ENCODE peak calls at places on chromosomes 4 and X, in six cellular contexts. U is transverse colon, J is ovary, Z is heart left ventricle, Q is A549, M is body of pancreas. F is an unnamed sample.
A peak's percentile ranks its signal among the peaks of the same experiment; 100 is the strongest.

GRCh38 chrX:134718329-134719317 is 60.4 kb upstream of the PLAC1 start:
- DNase-seq in J (no peak), U (no peak), Z (peak; percentile 45), Q (peak; percentile 80), M (peak; percentile 51), F (peak; percentile 60)

GRCh38 chr4:152265149-152265621 is 270.7 kb downstream of the FBXW7 start:
- DNase-seq in Z (no peak), M (no peak), U (no peak), J (no peak), Q (peak; percentile 21), F (no peak)

GRCh38 chr4:152054731-152055130 is 293.9 kb upstream of the GATB start:
- DNase-seq in Z (no peak), J (no peak), Q (no peak), M (no peak), U (no peak), F (no peak)

GRCh38 chr4:23923840-23924239 is 34.0 kb upstream of the PPARGC1A start:
- DNase-seq in J (no peak), Q (no peak), Z (no peak), M (no peak), U (no peak), F (no peak)

GRCh38 chrX:64195862-64196261 is 9.6 kb downstream of the AMER1 start:
- DNase-seq in U (no peak), M (no peak), Z (no peak), J (no peak), Q (no peak), F (no peak)

GRCh38 chr4:160021870-160022269 is 919.0 kb downstream of the RAPGEF2 start:
- DNase-seq in Z (no peak), M (no peak), Q (no peak), J (no peak), U (no peak), F (no peak)

GRCh38 chr4:158172558-158173258 is at the start of gene GASK1B:
- DNase-seq in Q (peak; percentile 25), Z (peak; percentile 39), J (no peak), U (peak; percentile 50), M (peak; percentile 59), F (peak; percentile 29)

GRCh38 chr4:128292349-128292748 is 4.7 kb upstream of the PGRMC2 start:
- DNase-seq in J (no peak), Z (no peak), Q (no peak), M (no peak), U (no peak), F (no peak)

GRCh38 chrX:48957477-48957826 is at the start of gene OTUD5:
- DNase-seq in M (no peak), Z (peak; percentile 68), Q (peak; percentile 64), U (no peak), J (peak; percentile 80), F (peak; percentile 61)

GRCh38 chrX:82658492-82658891 is 849.6 kb upstream of the POU3F4 start:
- DNase-seq in Z (no peak), U (no peak), M (no peak), J (no peak), Q (no peak), F (no peak)

GRCh38 chrX:109777749-109778148 is 44.7 kb upstream of the ACSL4 start:
- DNase-seq in J (no peak), U (no peak), Q (no peak), Z (no peak), M (no peak), F (no peak)

GRCh38 chr4:90833698-90834097 is 706.5 kb downstream of the CCSER1 start:
- DNase-seq in Q (no peak), M (no peak), Z (no peak), J (no peak), U (no peak), F (no peak)

GRCh38 chr4:28357985-28358384 is 1497.3 kb downstream of the STIM2 start:
- DNase-seq in Q (no peak), U (no peak), J (no peak), Z (no peak), M (no peak), F (no peak)

GRCh38 chr4:58136611-58137010 is 1026.4 kb upstream of the IGFBP7 start:
- DNase-seq in J (no peak), Q (no peak), U (no peak), M (no peak), Z (no peak), F (no peak)

GRCh38 chr4:141503260-141503659 is 133.1 kb upstream of the IL15 start:
- DNase-seq in J (no peak), Z (no peak), U (no peak), M (no peak), Q (no peak), F (no peak)

GRCh38 chrX:83185887-83186286 is 322.2 kb upstream of the POU3F4 start:
- DNase-seq in Z (no peak), J (no peak), U (no peak), Q (no peak), M (no peak), F (no peak)

GRCh38 chr4:151901631-151902030 is 140.8 kb upstream of the GATB start:
- DNase-seq in U (no peak), M (no peak), Q (no peak), J (no peak), Z (no peak), F (no peak)

GRCh38 chr4:151195801-151196200 is 81.2 kb upstream of the PRSS48 start:
- DNase-seq in U (no peak), M (no peak), J (no peak), Q (peak; percentile 9), Z (no peak), F (no peak)

GRCh38 chr4:107709916-107710315 is 10.1 kb downstream of the PAPSS1 start:
- DNase-seq in M (no peak), U (no peak), Z (no peak), J (no peak), Q (no peak), F (no peak)

GRCh38 chr4:163474027-163474426 is 473 bp upstream of the TKTL2 start:
- DNase-seq in Q (no peak), J (no peak), U (no peak), Z (no peak), M (no peak), F (no peak)

GRCh38 chr4:13133700-13134099 is 350.4 kb downstream of the RAB28 start:
- DNase-seq in M (no peak), U (no peak), J (no peak), Q (no peak), Z (no peak), F (no peak)

GRCh38 chr4:168908859-168909390 is 101.1 kb downstream of the CBR4 start:
- DNase-seq in J (no peak), Z (no peak), U (no peak), M (no peak), Q (no peak), F (no peak)

GRCh38 chrX:145620666-145621065 is 197.0 kb upstream of the SLITRK2 start:
- DNase-seq in J (no peak), M (no peak), U (no peak), Q (no peak), Z (no peak), F (no peak)

GRCh38 chr4:75621715-75622114 is 8.6 kb downstream of the CDKL2 start:
- DNase-seq in M (no peak), J (no peak), Z (no peak), Q (no peak), U (no peak), F (no peak)

GRCh38 chrX:40644175-40644574 is 3.2 kb downstream of the CXorf38 start:
- DNase-seq in M (peak; percentile 12), Q (no peak), J (no peak), U (no peak), Z (no peak), F (no peak)

GRCh38 chr4:186727977-186728519 is 4.4 kb upstream of the FAT1 start:
- DNase-seq in M (no peak), Q (no peak), Z (no peak), U (no peak), J (no peak), F (no peak)

GRCh38 chr4:119212964-119213606 is 572 bp downstream of the USP53 start:
- DNase-seq in J (peak; percentile 86), Z (peak; percentile 95), U (peak; percentile 85), Q (peak; percentile 68), M (peak; percentile 93), F (peak; percentile 89)
- TF ChIP-seq POLR2A in J (no peak), Z (no peak), U (no peak), Q (no peak), M (no peak), F (no peak)

DNA sequence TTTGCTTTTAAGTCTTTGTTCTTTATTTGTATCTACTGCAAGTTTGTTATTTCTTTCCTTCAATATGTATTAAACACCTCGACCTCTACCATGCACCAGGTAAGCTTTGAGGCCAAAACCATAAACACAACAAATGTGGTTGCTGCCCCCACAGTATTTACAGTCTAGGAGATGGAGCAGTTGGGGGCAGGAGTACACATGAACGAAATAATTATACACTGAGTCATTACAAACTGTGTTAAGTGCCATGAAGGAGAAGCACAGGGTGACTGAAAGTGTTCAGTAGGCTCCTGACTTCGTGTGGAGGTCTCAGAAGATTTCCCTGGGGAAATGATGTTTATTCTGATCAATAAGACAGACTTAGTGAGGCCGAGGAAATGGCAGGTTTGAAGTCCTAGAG is 30.3 kb downstream of the SLC25A43 start:
- DNase-seq in J (no peak), U (no peak), Z (no peak), Q (no peak), M (no peak), F (no peak)
- H3K4me1 ChIP-seq in J (no peaks in the 10 kb centered on the region), U (no peaks in the 10 kb centered on the region), Z (peaks cover 11% of the 10 kb centered on the region), Q (peaks cover 25% of the 10 kb centered on the region), M (no peaks in the 10 kb centered on the region), F (no peaks in the 10 kb centered on the region)

DNA sequence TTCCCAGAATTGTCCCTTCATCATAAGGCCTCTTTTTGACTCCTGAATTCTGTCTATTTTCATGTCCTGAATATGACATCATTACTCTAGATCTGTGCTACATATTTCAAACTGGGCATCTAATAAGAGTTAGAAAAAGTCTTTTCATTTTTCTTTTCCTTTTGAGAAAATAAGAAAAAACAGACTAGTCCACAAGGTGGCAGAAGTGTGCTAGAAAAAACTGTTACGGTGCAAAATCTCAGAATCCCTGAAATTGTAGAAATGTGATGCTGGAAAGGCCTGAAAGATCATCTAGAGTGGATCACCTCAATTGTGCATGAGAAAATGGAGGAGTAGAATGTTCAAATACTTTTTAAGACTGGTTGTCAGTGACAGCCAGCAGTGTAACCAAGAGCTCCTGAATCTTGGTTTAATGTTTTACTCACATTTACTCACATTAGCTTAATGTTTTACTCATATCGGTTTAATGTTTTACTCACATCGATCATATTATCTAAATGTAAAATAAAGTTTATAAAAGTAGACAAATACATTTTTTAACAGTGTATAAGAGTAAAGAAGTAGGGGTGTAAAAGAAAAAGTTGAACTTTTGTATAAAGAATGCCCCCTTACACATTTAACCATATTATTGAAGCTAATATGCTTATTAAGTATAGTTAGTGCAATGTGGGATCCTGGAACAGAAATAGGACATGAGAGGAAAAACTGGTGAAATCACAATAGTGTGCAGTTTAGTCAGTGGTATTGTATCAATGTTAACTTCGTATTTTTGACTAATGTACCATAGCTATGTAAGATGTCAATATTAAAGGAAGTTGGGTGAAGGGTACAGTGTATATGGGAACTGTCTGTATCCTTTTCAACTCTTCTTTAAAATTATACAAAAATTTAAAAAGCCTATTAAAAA is 15.2 kb downstream of the ASB11 start:
- DNase-seq in M (peak; percentile 17), U (no peak), Q (peak; percentile 25), J (no peak), Z (no peak), F (no peak)
- TF ChIP-seq POLR2A in M (peak; percentile 47), U (no peak), Q (no peak), J (no peak), Z (no peak), F (no peak)

DNA sequence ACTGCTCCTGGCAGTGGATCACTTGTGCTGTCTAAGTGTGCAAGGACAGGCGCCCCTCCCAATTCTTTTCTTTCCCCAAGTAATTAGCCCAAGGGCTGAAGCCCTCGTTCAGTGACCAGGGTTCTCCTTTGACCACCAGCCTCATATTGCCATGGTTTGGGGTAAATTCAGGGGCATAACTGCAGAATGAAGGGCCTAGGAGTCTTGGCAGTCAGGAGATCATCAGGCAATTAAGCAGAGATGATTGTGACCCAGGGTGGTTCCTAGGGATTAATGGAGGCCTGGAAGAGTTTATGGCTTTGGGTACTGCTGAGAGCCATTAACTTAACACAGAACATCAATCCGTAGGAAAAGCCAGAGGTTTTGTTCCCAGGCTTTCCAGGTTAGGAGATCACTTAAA is 170.7 kb downstream of the PTTG2 start:
- DNase-seq in U (no peak), J (no peak), Q (no peak), Z (no peak), M (no peak), F (no peak)
- H3K4me1 ChIP-seq in U (peaks cover 68% of the 10 kb centered on the region), J (peaks cover 13% of the 10 kb centered on the region), Q (peaks cover 15% of the 10 kb centered on the region), Z (peaks cover 50% of the 10 kb centered on the region), M (peaks cover 49% of the 10 kb centered on the region), F (peaks cover 4% of the 10 kb centered on the region)